ENCODE peak calls at places on chromosomes 3 and 15, in five cellular contexts. Z is mesenchymal stem cell, G is mesendoderm, J is IMR-90, K is H1. D is an unnamed sample.

GRCh38 chr3:38634133-38634532 is 15.4 kb downstream of the SCN5A start:
- DNase-seq in J (peak), G (peak), K (no peak), Z (peak), D (no peak)

GRCh38 chr3:129112308-129113052 is 9.1 kb downstream of the RAB43 start:
- DNase-seq in J (peak), G (peak), K (no peak), Z (peak), D (no peak)

GRCh38 chr3:184741798-184742675 is 30.2 kb upstream of the MAGEF1 start:
- DNase-seq in K (no peak), G (no peak), J (no peak), Z (no peak), D (peak)

GRCh38 chr3:127680146-127680661 is 7.5 kb downstream of the ABTB1 start:
- DNase-seq in J (no peak), Z (no peak), K (no peak), G (no peak), D (peak)

GRCh38 chr3:105162448-105162847 is 204.3 kb upstream of the ALCAM start:
- DNase-seq in J (no peak), Z (no peak), K (no peak), G (no peak), D (no peak)

GRCh38 chr3:46386206-46386605 is 15.5 kb downstream of the CCR5 start:
- DNase-seq in J (peak), G (no peak), Z (peak), K (no peak), D (no peak)

GRCh38 chr3:66997560-66998074 is 490 bp upstream of the KBTBD8 start:
- DNase-seq in K (no peak), J (peak), Z (no peak), G (peak), D (no peak)

GRCh38 chr3:98404010-98404409 is 13.5 kb downstream of the OR5K3 start:
- DNase-seq in G (no peak), J (no peak), Z (no peak), K (no peak), D (no peak)

GRCh38 chr3:75180235-75180944 is 483.7 kb upstream of the FRG2C start:
- DNase-seq in Z (no peak), G (no peak), K (no peak), J (no peak), D (no peak)

GRCh38 chr3:126100216-126100615 is 16.3 kb upstream of the SLC41A3 start:
- DNase-seq in K (no peak), J (no peak), G (no peak), Z (no peak), D (no peak)

DNA sequence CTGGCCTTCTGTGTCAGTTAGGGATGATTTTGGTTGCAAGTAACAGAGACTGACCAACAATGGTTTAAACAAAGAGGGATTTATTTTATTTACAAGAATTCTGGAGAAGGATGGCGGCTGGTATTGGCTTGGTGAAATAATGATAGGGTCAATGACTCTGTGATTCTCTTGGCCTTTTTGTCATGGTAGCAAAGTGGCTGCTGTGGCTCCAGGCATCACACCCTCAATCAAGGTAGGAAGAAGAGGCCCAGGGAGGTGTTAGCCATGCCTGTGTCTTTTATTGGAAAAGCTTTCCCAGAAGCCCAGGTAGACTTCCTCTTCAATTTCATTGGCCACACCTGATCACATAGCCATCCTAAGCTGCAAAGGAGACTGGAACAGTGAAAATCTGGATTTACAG is 13.1 kb downstream of the FAM107A start:
- DNase-seq in G (no peak), K (no peak), J (no peak), Z (no peak), D (no peak)
- H3K27ac ChIP-seq in G (no peak), K (no peak), J (no peak), Z (no peak), D (no peak)

DNA sequence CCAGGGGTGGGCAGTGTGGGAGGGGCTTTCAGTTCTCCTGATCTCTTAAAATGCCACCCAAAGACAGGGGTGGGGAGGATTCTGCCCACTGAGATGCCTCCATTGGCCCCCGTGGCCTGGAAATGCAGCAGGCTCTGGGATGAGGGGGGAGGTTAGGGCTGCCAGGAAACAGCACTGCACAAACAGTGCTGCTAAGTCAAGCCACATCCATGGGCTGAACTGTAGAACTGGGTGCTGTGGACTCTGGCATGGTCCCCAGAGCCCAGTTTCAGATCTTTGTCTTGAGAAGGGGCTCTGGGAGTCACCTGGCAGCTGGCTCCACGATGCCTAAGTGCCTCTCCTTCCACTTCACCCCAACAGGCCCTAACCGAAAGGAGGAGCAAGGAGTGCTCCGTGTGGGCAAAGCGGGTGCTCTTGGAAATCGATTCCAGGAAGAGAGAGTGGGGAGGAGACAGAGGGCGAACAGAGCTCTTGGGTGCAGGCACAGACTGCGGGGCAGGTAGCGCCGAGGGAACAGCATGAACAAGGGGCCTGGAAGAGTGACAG is 7.8 kb downstream of the PLA2G4E start:
- DNase-seq in K (no peak), G (no peak), J (no peak), Z (no peak), D (no peak)
- H2BK15ac ChIP-seq in K (no peak), G (no peak), J (no peak), Z (no peak), D (no peak)

DNA sequence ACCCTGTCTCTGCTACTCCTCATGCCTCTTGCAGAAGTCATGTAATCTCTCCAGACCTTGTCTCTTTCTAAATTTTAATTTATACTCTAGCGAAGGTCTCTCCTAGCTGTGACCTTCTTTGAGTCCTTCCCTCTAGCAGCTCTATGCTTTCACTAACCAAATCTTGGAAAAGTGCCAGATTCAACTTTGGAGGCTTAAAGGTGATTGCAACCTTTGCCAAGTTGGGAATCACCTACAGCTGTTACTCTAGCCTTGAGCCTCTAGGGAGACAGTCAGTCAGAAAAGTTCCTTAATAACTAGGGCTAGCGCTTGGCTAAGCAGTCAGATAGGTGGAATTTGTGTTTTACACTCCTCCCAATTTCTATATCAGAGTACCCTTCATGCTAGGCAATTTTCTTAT is 46.1 kb upstream of the ABI3BP start:
- DNase-seq in K (no peak), G (no peak), Z (no peak), J (no peak), D (no peak)
- H3K27ac ChIP-seq in K (no peak), G (no peak), Z (no peak), J (no peak), D (no peak)

GRCh38 chr3:13854492-13854891 is 25.4 kb downstream of the WNT7A start:
- DNase-seq in Z (no peak), K (no peak), G (no peak), J (no peak), D (no peak)

GRCh38 chr3:13852638-13853009 is 27.2 kb downstream of the WNT7A start:
- DNase-seq in K (no peak), J (no peak), G (no peak), Z (no peak), D (no peak)

GRCh38 chr3:13853256-13853977 is 26.5 kb downstream of the WNT7A start:
- DNase-seq in K (no peak), G (no peak), Z (no peak), J (no peak), D (no peak)

GRCh38 chr3:13851997-13852637 is 27.8 kb downstream of the WNT7A start:
- DNase-seq in Z (no peak), G (no peak), J (no peak), K (no peak), D (no peak)

GRCh38 chr3:13853978-13854296 is 25.9 kb downstream of the WNT7A start:
- DNase-seq in K (no peak), Z (no peak), J (no peak), G (peak), D (no peak)
- H2BK15ac ChIP-seq in K (no peak), Z (no peak), J (no peak), G (no peak), D (no peak)

DNA sequence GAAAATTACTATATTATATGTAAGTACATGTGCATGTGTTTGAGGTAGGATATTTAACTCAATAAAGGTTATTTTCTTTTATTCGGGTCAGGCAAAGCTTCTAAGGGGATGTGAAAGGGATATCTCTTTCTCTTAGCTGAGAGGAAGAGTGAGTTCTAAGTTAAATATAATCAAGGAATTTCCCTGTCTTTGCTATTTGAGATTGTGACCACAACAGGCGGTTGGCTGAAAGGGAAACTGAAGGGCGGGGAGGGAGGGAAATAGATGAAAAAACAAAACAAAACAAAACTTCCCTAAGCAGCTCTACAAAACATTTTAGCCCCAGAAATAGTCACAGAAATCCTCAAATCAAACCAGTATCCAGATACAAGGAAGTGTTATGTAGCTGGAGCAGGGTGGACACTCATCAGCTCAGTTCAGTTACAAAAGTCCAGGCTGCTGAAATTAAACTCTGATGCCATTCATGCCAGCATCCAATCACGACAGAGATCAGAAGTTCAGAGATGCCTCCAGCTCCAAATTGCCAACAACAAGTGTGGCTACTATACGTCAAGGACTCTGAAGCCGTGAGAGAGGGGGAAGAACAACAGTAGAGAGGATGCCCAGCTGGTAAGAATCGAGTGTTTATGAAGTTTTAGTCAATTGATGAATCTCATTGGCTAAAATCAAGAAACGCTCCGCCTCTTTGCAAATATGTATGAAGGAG is 369 bp upstream of the TP63 start:
- DNase-seq in G (no peak), K (no peak), Z (no peak), J (no peak), D (no peak)
- H3K27ac ChIP-seq in G (no peak), K (no peak), Z (no peak), J (no peak), D (no peak)